ENCODE peak calls at places on chromosomes 16 and 17, in five cellular contexts. One of them, this sample, is unnamed. For H3K27me3, the result is how much of the 10 kb centered on the place peaks cover.

GRCh38 chr16:13351651-13352217 is 450.3 kb downstream of the SHISA9 start:
- DNase-seq in K562: no peak
- DNase-seq in colonic mucosa: no peak
- DNase-seq in A673: no peak
- DNase-seq in adipocyte: no peak
- DNase-seq in this sample: peak

GRCh38 chr17:2405247-2405926 is 4.5 kb upstream of the MNT start:
- DNase-seq in K562: no peak
- DNase-seq in colonic mucosa: peak
- DNase-seq in A673: peak
- DNase-seq in adipocyte: peak
- DNase-seq in this sample: no peak

GRCh38 chr16:12498077-12498476 is 305.6 kb downstream of the CPPED1 start:
- DNase-seq in K562: no peak
- DNase-seq in colonic mucosa: no peak
- DNase-seq in A673: no peak
- DNase-seq in adipocyte: no peak
- DNase-seq in this sample: no peak

GRCh38 chr17:75785016-75785769 is 587 bp downstream of the UNK start:
- DNase-seq in K562: peak
- DNase-seq in colonic mucosa: peak
- DNase-seq in A673: peak
- DNase-seq in adipocyte: peak
- DNase-seq in this sample: no peak

GRCh38 chr16:81661082-81661481 is 118.0 kb upstream of the PLCG2 start:
- DNase-seq in K562: no peak
- DNase-seq in colonic mucosa: no peak
- DNase-seq in A673: no peak
- DNase-seq in adipocyte: no peak
- DNase-seq in this sample: no peak

GRCh38 chr16:535446-536405 is 8.2 kb downstream of the CAPN15 start:
- DNase-seq in K562: peak
- DNase-seq in colonic mucosa: peak
- DNase-seq in A673: no peak
- DNase-seq in adipocyte: peak
- DNase-seq in this sample: no peak

GRCh38 chr16:27779719-27780161 is 229.8 kb downstream of the KATNIP start:
- DNase-seq in K562: peak
- DNase-seq in colonic mucosa: no peak
- DNase-seq in A673: peak
- DNase-seq in adipocyte: peak
- DNase-seq in this sample: no peak

GRCh38 chr16:28846080-28846932 is at the start of gene TUFM:
- DNase-seq in K562: peak
- DNase-seq in colonic mucosa: peak
- DNase-seq in A673: peak
- DNase-seq in adipocyte: peak
- DNase-seq in this sample: peak

GRCh38 chr17:68963958-68964357 is 8.8 kb upstream of the ABCA8 start:
- DNase-seq in K562: no peak
- DNase-seq in colonic mucosa: no peak
- DNase-seq in A673: no peak
- DNase-seq in adipocyte: no peak
- DNase-seq in this sample: no peak

GRCh38 chr16:64051826-64052225 is 1070.0 kb downstream of the CDH11 start:
- DNase-seq in K562: no peak
- DNase-seq in colonic mucosa: no peak
- DNase-seq in A673: peak
- DNase-seq in adipocyte: peak
- DNase-seq in this sample: no peak

GRCh38 chr16:64094992-64095579 is 1026.8 kb downstream of the CDH11 start:
- DNase-seq in K562: no peak
- DNase-seq in colonic mucosa: no peak
- DNase-seq in A673: no peak
- DNase-seq in adipocyte: no peak
- DNase-seq in this sample: no peak

GRCh38 chr16:46859719-46860152 is 24.4 kb upstream of the GPT2 start:
- DNase-seq in K562: peak
- DNase-seq in colonic mucosa: peak
- DNase-seq in A673: no peak
- DNase-seq in adipocyte: peak
- DNase-seq in this sample: peak

GRCh38 chr16:72985148-72985882 is 62.6 kb downstream of the ZFHX3 start:
- DNase-seq in K562: no peak
- DNase-seq in colonic mucosa: no peak
- DNase-seq in A673: peak
- DNase-seq in adipocyte: peak
- DNase-seq in this sample: no peak

GRCh38 chr17:79393358-79394038 is 217.4 kb downstream of the RBFOX3 start:
- DNase-seq in K562: peak
- DNase-seq in colonic mucosa: peak
- DNase-seq in A673: peak
- DNase-seq in adipocyte: peak
- DNase-seq in this sample: no peak

GRCh38 chr17:48483471-48484131 is 47.2 kb downstream of the HOXB1 start:
- DNase-seq in K562: no peak
- DNase-seq in colonic mucosa: no peak
- DNase-seq in A673: peak
- DNase-seq in adipocyte: peak
- DNase-seq in this sample: peak

GRCh38 chr17:48484850-48485249 is 46.0 kb downstream of the HOXB1 start:
- DNase-seq in K562: no peak
- DNase-seq in colonic mucosa: no peak
- DNase-seq in A673: peak
- DNase-seq in adipocyte: no peak
- DNase-seq in this sample: peak

GRCh38 chr17:48486557-48486956 is 44.3 kb downstream of the HOXB1 start:
- DNase-seq in K562: peak
- DNase-seq in colonic mucosa: no peak
- DNase-seq in A673: no peak
- DNase-seq in adipocyte: peak
- DNase-seq in this sample: peak

GRCh38 chr17:48483004-48483403 is 47.8 kb downstream of the HOXB1 start:
- DNase-seq in K562: no peak
- DNase-seq in colonic mucosa: no peak
- DNase-seq in A673: no peak
- DNase-seq in adipocyte: no peak
- DNase-seq in this sample: no peak

DNA sequence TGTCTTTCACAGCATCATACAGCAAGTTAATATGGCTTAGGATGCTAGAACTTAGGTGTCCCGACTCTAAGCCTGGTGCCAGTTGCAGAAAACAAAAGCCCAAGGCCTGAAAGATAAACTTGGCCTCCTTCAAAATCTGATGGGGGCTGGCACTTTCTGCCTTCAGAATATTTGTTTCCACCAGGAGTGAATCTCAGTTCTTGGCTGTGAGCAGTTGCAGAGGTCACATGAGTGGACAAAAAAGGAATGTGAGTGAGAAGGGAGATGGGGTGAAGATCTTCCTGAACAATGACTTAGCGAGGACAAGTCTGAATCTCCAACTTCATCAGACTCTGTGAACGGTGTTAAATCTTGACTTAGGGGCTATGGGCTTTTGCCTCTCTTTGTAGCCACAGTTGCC is 46.6 kb downstream of the HOXB1 start:
- DNase-seq in K562: no peak
- DNase-seq in colonic mucosa: no peak
- DNase-seq in A673: no peak
- DNase-seq in adipocyte: no peak
- DNase-seq in this sample: no peak
- H3K27me3 ChIP-seq in K562: under half
- H3K27me3 ChIP-seq in colonic mucosa: under half
- H3K27me3 ChIP-seq in A673: under half
- H3K27me3 ChIP-seq in adipocyte: under half
- H3K27me3 ChIP-seq in this sample: under half

GRCh38 chr17:38583833-38584349 is 21.9 kb downstream of the SRCIN1 start:
- DNase-seq in K562: no peak
- DNase-seq in colonic mucosa: no peak
- DNase-seq in A673: no peak
- DNase-seq in adipocyte: no peak
- DNase-seq in this sample: no peak
- H3K27me3 ChIP-seq in K562: under half
- H3K27me3 ChIP-seq in colonic mucosa: under half
- H3K27me3 ChIP-seq in A673: under half
- H3K27me3 ChIP-seq in adipocyte: half or more
- H3K27me3 ChIP-seq in this sample: half or more

GRCh38 chr16:55326261-55326802 is 2.3 kb downstream of the IRX6 start:
- DNase-seq in K562: no peak
- DNase-seq in colonic mucosa: no peak
- DNase-seq in A673: no peak
- DNase-seq in adipocyte: no peak
- DNase-seq in this sample: no peak

GRCh38 chr16:55325458-55326109 is 1.6 kb downstream of the IRX6 start:
- DNase-seq in K562: no peak
- DNase-seq in colonic mucosa: no peak
- DNase-seq in A673: no peak
- DNase-seq in adipocyte: no peak
- DNase-seq in this sample: no peak

GRCh38 chr16:55322327-55322726 is 1.7 kb upstream of the IRX6 start:
- DNase-seq in K562: no peak
- DNase-seq in colonic mucosa: no peak
- DNase-seq in A673: no peak
- DNase-seq in adipocyte: no peak
- DNase-seq in this sample: no peak

GRCh38 chr16:55324491-55325447 is 766 bp downstream of the IRX6 start:
- DNase-seq in K562: no peak
- DNase-seq in colonic mucosa: no peak
- DNase-seq in A673: peak
- DNase-seq in adipocyte: no peak
- DNase-seq in this sample: no peak

DNA sequence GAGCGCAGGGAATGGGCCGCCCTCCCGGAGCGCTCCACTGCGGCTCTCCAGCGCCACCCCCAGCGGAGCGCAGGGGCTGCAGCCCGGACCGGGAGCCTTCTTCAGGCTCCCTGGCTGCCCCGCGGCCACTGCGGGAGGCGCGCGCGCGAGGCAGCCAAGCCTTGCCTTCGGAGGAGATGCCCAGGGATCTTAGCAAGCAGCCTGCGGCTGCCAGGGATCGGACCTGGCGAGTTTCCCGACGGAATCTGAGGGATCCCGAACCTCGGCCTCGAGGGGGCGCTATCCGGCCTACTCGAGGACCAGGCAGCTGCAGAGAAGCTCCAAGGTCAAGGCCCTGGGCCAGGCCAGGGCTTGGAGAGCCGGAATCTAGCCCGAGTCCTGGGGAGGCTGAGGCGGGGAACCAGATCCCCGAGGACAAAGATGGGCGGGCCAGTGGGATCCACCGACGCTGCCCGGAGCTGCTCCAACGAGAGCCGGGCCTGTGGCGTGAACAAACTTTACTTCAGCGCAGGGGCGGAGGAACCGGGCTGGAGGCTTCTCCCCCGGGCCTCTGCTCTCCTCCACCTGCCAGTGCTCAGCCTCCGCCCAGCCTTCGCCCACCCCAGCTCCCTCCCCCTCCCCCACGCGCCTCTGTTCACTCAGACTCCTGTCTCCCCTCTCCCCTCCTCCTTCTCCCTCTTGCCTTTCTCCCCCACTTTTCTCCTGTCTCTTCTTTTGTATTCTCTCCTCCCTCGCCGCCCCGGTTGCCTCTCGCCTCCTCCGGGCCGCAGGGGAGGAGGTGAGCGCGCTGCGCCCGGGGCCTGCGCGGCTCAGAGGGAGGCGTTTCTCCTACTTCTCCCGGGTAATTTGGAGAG is at the start of gene IRX6:
- DNase-seq in K562: peak
- DNase-seq in colonic mucosa: no peak
- DNase-seq in A673: peak
- DNase-seq in adipocyte: no peak
- DNase-seq in this sample: no peak
- H3K27me3 ChIP-seq in K562: under half
- H3K27me3 ChIP-seq in colonic mucosa: under half
- H3K27me3 ChIP-seq in A673: half or more
- H3K27me3 ChIP-seq in adipocyte: half or more
- H3K27me3 ChIP-seq in this sample: under half

DNA sequence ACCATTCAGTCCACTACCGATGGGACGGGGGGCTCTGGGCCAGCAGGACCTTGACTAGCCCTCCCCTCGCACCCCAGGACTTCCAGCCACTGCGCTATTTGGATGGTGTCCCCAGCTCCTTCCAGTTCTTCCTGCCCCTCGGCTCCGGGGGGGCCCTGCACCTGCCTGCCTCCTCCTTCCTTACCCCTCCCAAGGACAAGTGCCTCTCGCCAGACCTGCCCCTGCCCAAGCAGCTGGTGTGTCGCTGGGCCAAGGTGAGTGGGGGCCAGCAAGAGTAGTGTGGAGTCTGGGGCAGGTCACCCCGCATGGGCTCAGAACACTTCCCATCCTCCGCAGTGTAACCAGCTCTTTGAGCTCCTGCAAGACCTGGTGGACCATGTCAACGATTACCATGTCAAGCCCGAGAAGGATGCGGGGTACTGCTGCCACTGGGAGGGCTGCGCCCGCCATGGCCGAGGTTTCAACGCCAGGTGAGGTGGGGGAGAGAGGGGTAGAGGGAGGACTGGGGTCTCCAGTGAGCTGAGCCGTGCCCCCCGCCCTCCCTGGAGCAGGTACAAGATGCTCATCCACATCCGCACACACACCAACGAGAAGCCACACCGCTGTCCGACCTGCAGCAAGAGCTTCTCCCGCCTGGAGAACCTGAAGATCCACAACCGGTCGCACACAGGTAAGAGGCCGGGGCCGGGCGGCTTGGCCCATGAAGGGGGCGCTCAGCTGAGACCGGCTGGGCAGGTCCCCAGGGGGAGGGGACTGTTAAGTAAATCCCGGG is 16.2 kb downstream of the PAM16 start:
- DNase-seq in K562: no peak
- DNase-seq in colonic mucosa: no peak
- DNase-seq in A673: no peak
- DNase-seq in adipocyte: no peak
- DNase-seq in this sample: no peak
- H3K27me3 ChIP-seq in K562: under half
- H3K27me3 ChIP-seq in colonic mucosa: under half
- H3K27me3 ChIP-seq in A673: under half
- H3K27me3 ChIP-seq in adipocyte: under half
- H3K27me3 ChIP-seq in this sample: under half

This sample was measured in kidney epithelial cell.